ENCODE peak calls at places on chromosomes 13 and 19, in five cellular contexts. B is AG10803; D is tibial artery; Z is CD8-positive, alpha-beta T cell; J is gastrocnemius medialis. E is an unnamed sample.

GRCh38 chr19:57302020-57302465 is 18.2 kb upstream of the ZNF543 start:
- DNase-seq in B (peak; percentile 98), D (peak; percentile 39), Z (no peak), J (peak; percentile 91), E (peak; percentile 88)

GRCh38 chr19:7843521-7843920 is 13.5 kb downstream of the EVI5L start:
- DNase-seq in B (no peak), D (no peak), Z (no peak), J (no peak), E (no peak)

GRCh38 chr13:110347535-110348308 is 40.6 kb downstream of the COL4A2 start:
- DNase-seq in B (peak; percentile 95), D (peak; percentile 82), Z (no peak), J (peak; percentile 55), E (peak; percentile 68)

GRCh38 chr19:36051637-36052036 is 2.4 kb downstream of the THAP8 start:
- DNase-seq in B (no peak), D (no peak), Z (no peak), J (no peak), E (no peak)

GRCh38 chr19:48558018-48558684 is 6.2 kb downstream of the SULT2B1 start:
- DNase-seq in B (peak; percentile 70), D (peak; percentile 33), Z (no peak), J (no peak), E (peak; percentile 49)

GRCh38 chr19:44512326-44513298 is 12.3 kb upstream of the ZNF180 start:
- DNase-seq in B (peak; percentile 60), D (no peak), Z (peak; percentile 16), J (no peak), E (peak; percentile 35)

GRCh38 chr19:48102870-48103751 is 7.5 kb downstream of the PLA2G4C start:
- DNase-seq in B (peak; percentile 52), D (no peak), Z (peak; percentile 37), J (peak; percentile 27), E (peak; percentile 35)

GRCh38 chr13:23598371-23598770 is 28.2 kb downstream of the TNFRSF19 start:
- DNase-seq in B (peak; percentile 69), D (no peak), Z (no peak), J (no peak), E (no peak)

GRCh38 chr19:29873801-29874575 is 62.2 kb downstream of the CCNE1 start:
- DNase-seq in B (no peak), D (no peak), Z (no peak), J (no peak), E (no peak)
- TF ChIP-seq CTCF in B (no peak), D (no peak), Z (peak; percentile 26), J (no peak), E (no peak)

DNA sequence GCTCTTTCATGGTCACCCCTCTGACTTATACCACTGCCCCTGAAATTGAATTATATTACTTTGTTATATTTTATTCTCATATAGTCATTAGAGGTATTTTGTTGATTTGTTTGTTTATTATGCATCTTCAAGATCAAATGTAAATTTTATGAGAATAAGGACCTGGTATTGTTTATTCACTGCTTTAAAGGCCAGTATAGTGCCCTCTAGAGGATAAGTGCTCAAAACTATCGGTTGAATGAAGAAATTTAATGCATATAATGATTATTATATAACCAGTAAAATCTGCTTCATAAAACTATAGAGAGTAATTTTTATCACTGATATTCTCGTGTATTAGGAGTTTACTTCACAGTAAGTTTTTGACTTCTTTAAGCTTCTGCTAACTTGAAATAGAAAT is 1401.9 kb downstream of the SLITRK1 start:
- DNase-seq in B (no peak), D (no peak), Z (no peak), J (no peak), E (no peak)
- TF ChIP-seq CTCF in B (no peak), D (no peak), Z (no peak), J (no peak), E (no peak)

DNA sequence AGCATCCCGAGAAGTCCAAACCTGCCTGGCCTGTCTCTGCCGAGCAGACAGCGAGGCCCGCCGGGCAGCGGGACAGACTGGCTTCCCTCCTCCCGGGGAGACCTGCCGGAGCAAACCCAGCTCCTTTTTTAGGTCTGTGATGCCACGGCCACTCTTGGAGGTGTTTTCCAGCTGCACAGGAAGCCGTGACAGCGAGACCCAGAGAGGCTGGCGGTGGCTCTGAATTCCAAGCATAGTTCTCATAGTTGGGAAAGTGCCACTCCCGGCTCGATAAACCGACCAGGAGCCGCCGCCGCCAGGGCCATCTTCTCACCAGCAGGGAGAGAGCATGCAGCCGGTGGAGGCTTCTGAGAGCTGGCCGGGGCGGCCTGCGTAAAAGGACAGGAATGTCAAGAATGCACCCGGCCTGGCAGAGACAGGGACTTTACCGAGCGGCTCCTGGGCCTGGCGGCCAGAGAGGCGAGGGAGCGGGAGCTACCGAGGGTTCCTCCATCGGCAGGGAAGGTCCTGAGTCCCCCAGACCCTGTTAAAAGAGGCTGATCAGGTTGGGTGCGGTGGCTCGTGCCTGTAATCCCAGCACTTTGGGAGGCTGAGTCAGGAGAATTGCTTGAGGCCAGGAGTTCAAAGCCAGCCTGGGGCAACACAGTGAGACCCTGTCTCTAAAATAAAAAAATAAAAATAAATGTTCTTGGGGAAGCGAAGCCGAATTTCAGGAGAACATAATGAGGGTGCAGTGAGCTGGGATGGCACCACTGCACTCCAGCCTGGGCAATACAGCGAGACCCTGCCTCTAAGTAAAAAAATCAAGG is 64.9 kb downstream of the GADD45B start:
- DNase-seq in B (peak; percentile 100), D (peak; percentile 86), Z (no peak), J (peak; percentile 86), E (peak; percentile 99)
- TF ChIP-seq CTCF in B (peak; percentile 38), D (peak; percentile 40), Z (no peak), J (peak; percentile 28), E (peak; percentile 17)

GRCh38 chr19:18830488-18830887 is 1.3 kb upstream of the UPF1 start:
- DNase-seq in B (no peak), D (no peak), Z (no peak), J (no peak), E (no peak)

GRCh38 chr19:18833141-18833476 is 1.4 kb downstream of the UPF1 start:
- DNase-seq in B (peak; percentile 20), D (no peak), Z (no peak), J (no peak), E (no peak)

GRCh38 chr19:18833849-18834643 is 2.3 kb downstream of the UPF1 start:
- DNase-seq in B (no peak), D (no peak), Z (no peak), J (no peak), E (no peak)

GRCh38 chr19:18831524-18832330 is at the start of gene UPF1:
- DNase-seq in B (peak; percentile 88), D (peak; percentile 89), Z (peak; percentile 95), J (peak; percentile 87), E (peak; percentile 88)

DNA sequence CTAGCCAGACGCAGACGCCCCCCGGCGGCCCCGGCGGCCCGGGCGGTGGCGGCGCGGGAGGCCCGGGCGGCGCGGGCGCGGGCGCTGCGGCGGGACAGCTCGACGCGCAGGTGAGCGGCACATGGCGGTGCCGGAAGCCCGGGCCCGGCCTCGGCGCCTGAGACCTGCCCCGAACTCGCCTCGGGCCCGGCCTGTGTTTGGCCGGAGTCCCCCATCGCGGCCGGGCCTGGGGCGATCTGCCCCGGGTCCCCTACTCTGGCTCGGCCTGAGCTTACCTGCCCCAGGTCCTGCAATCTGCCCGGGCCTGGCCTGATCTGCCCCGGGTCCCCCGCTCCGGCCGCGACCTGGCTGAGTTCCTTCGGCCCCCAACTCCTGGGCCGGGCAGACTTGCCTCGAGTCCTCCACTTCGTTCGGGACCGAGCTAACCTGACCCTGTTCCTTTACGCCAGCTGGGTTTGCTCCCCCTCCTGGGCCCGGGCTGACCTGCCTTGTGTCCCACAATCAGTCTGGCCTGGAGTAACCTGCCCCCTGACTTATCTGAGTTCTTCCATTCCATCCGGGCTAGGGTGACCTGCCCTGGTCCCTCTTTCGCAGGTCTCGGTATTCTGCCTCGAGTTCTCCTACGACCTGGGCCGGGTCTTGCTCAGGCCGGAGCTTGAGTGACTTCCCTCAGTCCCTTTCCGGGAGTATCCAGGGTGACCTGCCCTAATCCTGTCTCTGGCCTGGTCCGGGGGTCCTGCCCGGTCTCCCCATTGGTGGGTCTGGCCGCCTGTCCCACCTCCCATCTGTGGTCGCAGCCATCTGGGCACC is 777 bp downstream of the UPF1 start:
- DNase-seq in B (peak; percentile 25), D (no peak), Z (no peak), J (peak; percentile 47), E (peak; percentile 12)
- TF ChIP-seq CTCF in B (peak; percentile 25), D (no peak), Z (no peak), J (no peak), E (peak; percentile 3)

GRCh38 chr19:18940791-18941627 is at the start of gene HOMER3:
- DNase-seq in B (peak; percentile 53), D (peak; percentile 74), Z (peak; percentile 80), J (peak; percentile 74), E (peak; percentile 56)
- TF ChIP-seq CTCF in B (peak; percentile 35), D (peak; percentile 42), Z (no peak), J (peak; percentile 65), E (no peak)

DNA sequence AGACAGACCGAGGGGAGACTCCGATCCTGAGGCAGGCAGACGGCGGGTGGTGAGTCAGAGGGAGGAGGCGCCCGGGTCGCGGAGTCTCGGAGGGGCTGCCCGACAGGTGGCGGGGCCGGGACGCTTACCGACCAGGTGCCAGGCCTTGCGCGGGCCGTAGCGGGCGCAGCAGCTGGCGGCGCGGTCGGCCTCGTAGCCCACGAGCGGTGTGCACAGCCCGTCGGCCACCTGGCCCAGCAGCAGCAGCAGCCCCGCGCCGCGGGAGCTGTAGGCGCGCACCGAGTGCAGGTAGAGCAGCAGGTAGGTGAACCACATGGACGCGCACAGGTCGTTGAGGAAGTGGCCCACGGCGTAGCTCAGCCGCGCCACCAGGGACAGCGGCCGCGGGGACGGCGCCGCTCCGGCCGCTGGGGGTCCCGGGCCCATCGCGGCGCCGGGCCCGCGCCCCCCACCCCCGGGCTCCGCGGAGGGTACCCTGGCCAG is 367 bp downstream of the MFSD12 start:
- DNase-seq in B (no peak), D (no peak), Z (peak; percentile 74), J (peak; percentile 43), E (no peak)
- TF ChIP-seq CTCF in B (no peak), D (no peak), Z (no peak), J (peak; percentile 27), E (no peak)

E was measured in fibroblast of lung.